ENCODE peak calls at places on chromosomes 11 and 22, in eight cellular contexts. One of them, this sample, is unnamed.

GRCh38 chr22:50399751-50400331 is 56.7 kb downstream of the PPP6R2 start:
- DNase-seq in fibroblast of the conjunctiva: no peak
- DNase-seq in GM12891: no peak
- DNase-seq in stimulated activated CD4-positive, alpha-beta T cell treated with anti-CD3 and anti-CD28 coated beads, Interleukin-1b, Interleukin-23, amount 100 ng/mL, for 24 hours: no peak
- DNase-seq in NCI-H2081: no peak
- DNase-seq in T-cell: peak
- DNase-seq in upper lobe of left lung: peak
- DNase-seq in NCI-H510A treated with DMSO at 0.1 percent for 48 hours: no peak
- DNase-seq in this sample: no peak

GRCh38 chr11:61919841-61920631 is 2.7 kb upstream of the RAB3IL1 start:
- DNase-seq in T-cell: no peak
- DNase-seq in GM12891: no peak
- DNase-seq in NCI-H2081: no peak
- DNase-seq in stimulated activated CD4-positive, alpha-beta T cell treated with anti-CD3 and anti-CD28 coated beads, Interleukin-1b, Interleukin-23, amount 100 ng/mL, for 24 hours: no peak
- DNase-seq in fibroblast of the conjunctiva: no peak
- DNase-seq in NCI-H510A treated with DMSO at 0.1 percent for 48 hours: no peak
- DNase-seq in upper lobe of left lung: no peak
- DNase-seq in this sample: no peak

GRCh38 chr11:31601635-31602282 is 92.2 kb downstream of the ELP4 start:
- DNase-seq in NCI-H510A treated with DMSO at 0.1 percent for 48 hours: no peak
- DNase-seq in GM12891: no peak
- DNase-seq in NCI-H2081: no peak
- DNase-seq in fibroblast of the conjunctiva: no peak
- DNase-seq in T-cell: no peak
- DNase-seq in stimulated activated CD4-positive, alpha-beta T cell treated with anti-CD3 and anti-CD28 coated beads, Interleukin-1b, Interleukin-23, amount 100 ng/mL, for 24 hours: no peak
- DNase-seq in upper lobe of left lung: no peak
- DNase-seq in this sample: no peak

GRCh38 chr11:15617126-15617525 is 502.4 kb downstream of the INSC start:
- DNase-seq in T-cell: no peak
- DNase-seq in NCI-H510A treated with DMSO at 0.1 percent for 48 hours: no peak
- DNase-seq in stimulated activated CD4-positive, alpha-beta T cell treated with anti-CD3 and anti-CD28 coated beads, Interleukin-1b, Interleukin-23, amount 100 ng/mL, for 24 hours: no peak
- DNase-seq in GM12891: no peak
- DNase-seq in fibroblast of the conjunctiva: no peak
- DNase-seq in NCI-H2081: no peak
- DNase-seq in upper lobe of left lung: no peak
- DNase-seq in this sample: no peak

GRCh38 chr11:47433991-47434786 is 8.0 kb upstream of the PSMC3 start:
- DNase-seq in NCI-H2081: no peak
- DNase-seq in stimulated activated CD4-positive, alpha-beta T cell treated with anti-CD3 and anti-CD28 coated beads, Interleukin-1b, Interleukin-23, amount 100 ng/mL, for 24 hours: no peak
- DNase-seq in GM12891: no peak
- DNase-seq in upper lobe of left lung: no peak
- DNase-seq in fibroblast of the conjunctiva: no peak
- DNase-seq in T-cell: no peak
- DNase-seq in NCI-H510A treated with DMSO at 0.1 percent for 48 hours: no peak
- DNase-seq in this sample: no peak

GRCh38 chr11:35614949-35615569 is 3.2 kb upstream of the FJX1 start:
- DNase-seq in T-cell: no peak
- DNase-seq in NCI-H2081: no peak
- DNase-seq in upper lobe of left lung: no peak
- DNase-seq in fibroblast of the conjunctiva: no peak
- DNase-seq in NCI-H510A treated with DMSO at 0.1 percent for 48 hours: no peak
- DNase-seq in stimulated activated CD4-positive, alpha-beta T cell treated with anti-CD3 and anti-CD28 coated beads, Interleukin-1b, Interleukin-23, amount 100 ng/mL, for 24 hours: no peak
- DNase-seq in GM12891: no peak
- DNase-seq in this sample: no peak

GRCh38 chr11:613369-613968 is 2.3 kb downstream of the IRF7 start:
- DNase-seq in GM12891: peak
- DNase-seq in NCI-H2081: peak
- DNase-seq in NCI-H510A treated with DMSO at 0.1 percent for 48 hours: peak
- DNase-seq in upper lobe of left lung: peak
- DNase-seq in stimulated activated CD4-positive, alpha-beta T cell treated with anti-CD3 and anti-CD28 coated beads, Interleukin-1b, Interleukin-23, amount 100 ng/mL, for 24 hours: peak
- DNase-seq in fibroblast of the conjunctiva: no peak
- DNase-seq in T-cell: peak
- DNase-seq in this sample: no peak

GRCh38 chr22:47127441-47127871 is 365.0 kb downstream of the TBC1D22A start:
- DNase-seq in NCI-H510A treated with DMSO at 0.1 percent for 48 hours: no peak
- DNase-seq in GM12891: no peak
- DNase-seq in fibroblast of the conjunctiva: no peak
- DNase-seq in NCI-H2081: no peak
- DNase-seq in upper lobe of left lung: no peak
- DNase-seq in stimulated activated CD4-positive, alpha-beta T cell treated with anti-CD3 and anti-CD28 coated beads, Interleukin-1b, Interleukin-23, amount 100 ng/mL, for 24 hours: no peak
- DNase-seq in T-cell: no peak
- DNase-seq in this sample: no peak

GRCh38 chr22:45094826-45095225 is 68.9 kb upstream of the NUP50 start:
- DNase-seq in upper lobe of left lung: no peak
- DNase-seq in GM12891: no peak
- DNase-seq in fibroblast of the conjunctiva: no peak
- DNase-seq in NCI-H2081: no peak
- DNase-seq in NCI-H510A treated with DMSO at 0.1 percent for 48 hours: no peak
- DNase-seq in T-cell: no peak
- DNase-seq in stimulated activated CD4-positive, alpha-beta T cell treated with anti-CD3 and anti-CD28 coated beads, Interleukin-1b, Interleukin-23, amount 100 ng/mL, for 24 hours: no peak
- DNase-seq in this sample: no peak

GRCh38 chr11:29634248-29634647 is 382.6 kb downstream of the KCNA4 start:
- DNase-seq in GM12891: no peak
- DNase-seq in upper lobe of left lung: no peak
- DNase-seq in NCI-H510A treated with DMSO at 0.1 percent for 48 hours: no peak
- DNase-seq in T-cell: no peak
- DNase-seq in stimulated activated CD4-positive, alpha-beta T cell treated with anti-CD3 and anti-CD28 coated beads, Interleukin-1b, Interleukin-23, amount 100 ng/mL, for 24 hours: no peak
- DNase-seq in fibroblast of the conjunctiva: no peak
- DNase-seq in NCI-H2081: no peak
- DNase-seq in this sample: no peak

GRCh38 chr11:19237813-19238212 is 2.9 kb downstream of the E2F8 start:
- DNase-seq in GM12891: no peak
- DNase-seq in fibroblast of the conjunctiva: no peak
- DNase-seq in T-cell: no peak
- DNase-seq in NCI-H510A treated with DMSO at 0.1 percent for 48 hours: no peak
- DNase-seq in upper lobe of left lung: no peak
- DNase-seq in NCI-H2081: no peak
- DNase-seq in stimulated activated CD4-positive, alpha-beta T cell treated with anti-CD3 and anti-CD28 coated beads, Interleukin-1b, Interleukin-23, amount 100 ng/mL, for 24 hours: no peak
- DNase-seq in this sample: no peak

GRCh38 chr22:39130892-39131855 is 21.3 kb downstream of the CBX7 start:
- DNase-seq in NCI-H510A treated with DMSO at 0.1 percent for 48 hours: no peak
- DNase-seq in fibroblast of the conjunctiva: no peak
- DNase-seq in T-cell: no peak
- DNase-seq in GM12891: no peak
- DNase-seq in upper lobe of left lung: peak
- DNase-seq in stimulated activated CD4-positive, alpha-beta T cell treated with anti-CD3 and anti-CD28 coated beads, Interleukin-1b, Interleukin-23, amount 100 ng/mL, for 24 hours: no peak
- DNase-seq in NCI-H2081: no peak
- DNase-seq in this sample: no peak

GRCh38 chr11:19422257-19422656 is 181.5 kb upstream of the E2F8 start:
- DNase-seq in NCI-H2081: no peak
- DNase-seq in upper lobe of left lung: no peak
- DNase-seq in stimulated activated CD4-positive, alpha-beta T cell treated with anti-CD3 and anti-CD28 coated beads, Interleukin-1b, Interleukin-23, amount 100 ng/mL, for 24 hours: no peak
- DNase-seq in GM12891: no peak
- DNase-seq in fibroblast of the conjunctiva: no peak
- DNase-seq in NCI-H510A treated with DMSO at 0.1 percent for 48 hours: no peak
- DNase-seq in T-cell: no peak
- DNase-seq in this sample: no peak

GRCh38 chr22:17828502-17829080 is 54.3 kb upstream of the BID start:
- DNase-seq in upper lobe of left lung: no peak
- DNase-seq in stimulated activated CD4-positive, alpha-beta T cell treated with anti-CD3 and anti-CD28 coated beads, Interleukin-1b, Interleukin-23, amount 100 ng/mL, for 24 hours: no peak
- DNase-seq in T-cell: no peak
- DNase-seq in GM12891: no peak
- DNase-seq in NCI-H2081: no peak
- DNase-seq in fibroblast of the conjunctiva: no peak
- DNase-seq in NCI-H510A treated with DMSO at 0.1 percent for 48 hours: no peak
- DNase-seq in this sample: no peak

GRCh38 chr11:61532136-61533038 is 23.8 kb downstream of the LRRC10B start:
- DNase-seq in fibroblast of the conjunctiva: no peak
- DNase-seq in stimulated activated CD4-positive, alpha-beta T cell treated with anti-CD3 and anti-CD28 coated beads, Interleukin-1b, Interleukin-23, amount 100 ng/mL, for 24 hours: no peak
- DNase-seq in NCI-H2081: no peak
- DNase-seq in T-cell: peak
- DNase-seq in upper lobe of left lung: no peak
- DNase-seq in GM12891: peak
- DNase-seq in NCI-H510A treated with DMSO at 0.1 percent for 48 hours: peak
- DNase-seq in this sample: no peak

GRCh38 chr11:76589945-76590630 is 80.5 kb downstream of the LRRC32 start:
- DNase-seq in upper lobe of left lung: no peak
- DNase-seq in NCI-H2081: no peak
- DNase-seq in T-cell: no peak
- DNase-seq in NCI-H510A treated with DMSO at 0.1 percent for 48 hours: no peak
- DNase-seq in stimulated activated CD4-positive, alpha-beta T cell treated with anti-CD3 and anti-CD28 coated beads, Interleukin-1b, Interleukin-23, amount 100 ng/mL, for 24 hours: no peak
- DNase-seq in GM12891: no peak
- DNase-seq in fibroblast of the conjunctiva: no peak
- DNase-seq in this sample: no peak

GRCh38 chr22:40202225-40202944 is 24.7 kb downstream of the TNRC6B start:
- DNase-seq in upper lobe of left lung: no peak
- DNase-seq in fibroblast of the conjunctiva: no peak
- DNase-seq in stimulated activated CD4-positive, alpha-beta T cell treated with anti-CD3 and anti-CD28 coated beads, Interleukin-1b, Interleukin-23, amount 100 ng/mL, for 24 hours: no peak
- DNase-seq in NCI-H2081: no peak
- DNase-seq in GM12891: no peak
- DNase-seq in T-cell: no peak
- DNase-seq in NCI-H510A treated with DMSO at 0.1 percent for 48 hours: peak
- DNase-seq in this sample: no peak

GRCh38 chr11:121421149-121421906 is 30.8 kb upstream of the SORL1 start:
- DNase-seq in upper lobe of left lung: no peak
- DNase-seq in stimulated activated CD4-positive, alpha-beta T cell treated with anti-CD3 and anti-CD28 coated beads, Interleukin-1b, Interleukin-23, amount 100 ng/mL, for 24 hours: no peak
- DNase-seq in T-cell: no peak
- DNase-seq in NCI-H2081: no peak
- DNase-seq in NCI-H510A treated with DMSO at 0.1 percent for 48 hours: no peak
- DNase-seq in GM12891: no peak
- DNase-seq in fibroblast of the conjunctiva: no peak
- DNase-seq in this sample: no peak

GRCh38 chr11:40686765-40687164 is 772.7 kb downstream of the LRRC4C start:
- DNase-seq in upper lobe of left lung: no peak
- DNase-seq in fibroblast of the conjunctiva: no peak
- DNase-seq in NCI-H2081: no peak
- DNase-seq in T-cell: no peak
- DNase-seq in NCI-H510A treated with DMSO at 0.1 percent for 48 hours: no peak
- DNase-seq in GM12891: no peak
- DNase-seq in stimulated activated CD4-positive, alpha-beta T cell treated with anti-CD3 and anti-CD28 coated beads, Interleukin-1b, Interleukin-23, amount 100 ng/mL, for 24 hours: no peak
- DNase-seq in this sample: no peak

GRCh38 chr11:119100960-119101349 is 698 bp downstream of the DPAGT1 start:
- DNase-seq in stimulated activated CD4-positive, alpha-beta T cell treated with anti-CD3 and anti-CD28 coated beads, Interleukin-1b, Interleukin-23, amount 100 ng/mL, for 24 hours: no peak
- DNase-seq in upper lobe of left lung: no peak
- DNase-seq in NCI-H2081: no peak
- DNase-seq in T-cell: no peak
- DNase-seq in GM12891: no peak
- DNase-seq in fibroblast of the conjunctiva: no peak
- DNase-seq in NCI-H510A treated with DMSO at 0.1 percent for 48 hours: peak
- DNase-seq in this sample: no peak

GRCh38 chr11:70853103-70853830 is 399.1 kb downstream of the SHANK2 start:
- DNase-seq in stimulated activated CD4-positive, alpha-beta T cell treated with anti-CD3 and anti-CD28 coated beads, Interleukin-1b, Interleukin-23, amount 100 ng/mL, for 24 hours: no peak
- DNase-seq in NCI-H510A treated with DMSO at 0.1 percent for 48 hours: no peak
- DNase-seq in NCI-H2081: no peak
- DNase-seq in upper lobe of left lung: peak
- DNase-seq in T-cell: no peak
- DNase-seq in fibroblast of the conjunctiva: no peak
- DNase-seq in GM12891: no peak
- DNase-seq in this sample: no peak

GRCh38 chr11:11706022-11706421 is 84.2 kb upstream of the GALNT18 start:
- DNase-seq in GM12891: no peak
- DNase-seq in NCI-H510A treated with DMSO at 0.1 percent for 48 hours: no peak
- DNase-seq in upper lobe of left lung: no peak
- DNase-seq in T-cell: no peak
- DNase-seq in NCI-H2081: no peak
- DNase-seq in fibroblast of the conjunctiva: no peak
- DNase-seq in stimulated activated CD4-positive, alpha-beta T cell treated with anti-CD3 and anti-CD28 coated beads, Interleukin-1b, Interleukin-23, amount 100 ng/mL, for 24 hours: no peak
- DNase-seq in this sample: no peak

GRCh38 chr11:6194065-6194581 is 4.9 kb upstream of the OR52W1 start:
- DNase-seq in NCI-H2081: no peak
- DNase-seq in NCI-H510A treated with DMSO at 0.1 percent for 48 hours: no peak
- DNase-seq in fibroblast of the conjunctiva: no peak
- DNase-seq in GM12891: no peak
- DNase-seq in T-cell: no peak
- DNase-seq in stimulated activated CD4-positive, alpha-beta T cell treated with anti-CD3 and anti-CD28 coated beads, Interleukin-1b, Interleukin-23, amount 100 ng/mL, for 24 hours: no peak
- DNase-seq in upper lobe of left lung: no peak
- DNase-seq in this sample: no peak

GRCh38 chr11:62245271-62245753 is 3.3 kb downstream of the SCGB1D2 start:
- DNase-seq in stimulated activated CD4-positive, alpha-beta T cell treated with anti-CD3 and anti-CD28 coated beads, Interleukin-1b, Interleukin-23, amount 100 ng/mL, for 24 hours: no peak
- DNase-seq in NCI-H2081: no peak
- DNase-seq in fibroblast of the conjunctiva: no peak
- DNase-seq in T-cell: no peak
- DNase-seq in NCI-H510A treated with DMSO at 0.1 percent for 48 hours: no peak
- DNase-seq in GM12891: no peak
- DNase-seq in upper lobe of left lung: no peak
- DNase-seq in this sample: no peak

GRCh38 chr11:73866095-73866579 is 10.5 kb downstream of the COA4 start:
- DNase-seq in NCI-H510A treated with DMSO at 0.1 percent for 48 hours: no peak
- DNase-seq in fibroblast of the conjunctiva: peak
- DNase-seq in upper lobe of left lung: no peak
- DNase-seq in GM12891: no peak
- DNase-seq in NCI-H2081: no peak
- DNase-seq in stimulated activated CD4-positive, alpha-beta T cell treated with anti-CD3 and anti-CD28 coated beads, Interleukin-1b, Interleukin-23, amount 100 ng/mL, for 24 hours: no peak
- DNase-seq in T-cell: no peak
- DNase-seq in this sample: no peak

GRCh38 chr11:85902353-85902752 is 47.2 kb downstream of the CCDC83 start:
- DNase-seq in T-cell: no peak
- DNase-seq in NCI-H510A treated with DMSO at 0.1 percent for 48 hours: no peak
- DNase-seq in fibroblast of the conjunctiva: no peak
- DNase-seq in stimulated activated CD4-positive, alpha-beta T cell treated with anti-CD3 and anti-CD28 coated beads, Interleukin-1b, Interleukin-23, amount 100 ng/mL, for 24 hours: no peak
- DNase-seq in GM12891: no peak
- DNase-seq in NCI-H2081: no peak
- DNase-seq in upper lobe of left lung: no peak
- DNase-seq in this sample: no peak

GRCh38 chr11:35165416-35166368 is 26.7 kb downstream of the CD44 start:
- DNase-seq in T-cell: peak
- DNase-seq in NCI-H2081: no peak
- DNase-seq in GM12891: peak
- DNase-seq in upper lobe of left lung: no peak
- DNase-seq in fibroblast of the conjunctiva: peak
- DNase-seq in NCI-H510A treated with DMSO at 0.1 percent for 48 hours: no peak
- DNase-seq in stimulated activated CD4-positive, alpha-beta T cell treated with anti-CD3 and anti-CD28 coated beads, Interleukin-1b, Interleukin-23, amount 100 ng/mL, for 24 hours: no peak
- DNase-seq in this sample: no peak

GRCh38 chr11:72446929-72447753 is 12.8 kb upstream of the CLPB start:
- DNase-seq in T-cell: no peak
- DNase-seq in GM12891: no peak
- DNase-seq in NCI-H510A treated with DMSO at 0.1 percent for 48 hours: peak
- DNase-seq in NCI-H2081: peak
- DNase-seq in fibroblast of the conjunctiva: peak
- DNase-seq in upper lobe of left lung: no peak
- DNase-seq in stimulated activated CD4-positive, alpha-beta T cell treated with anti-CD3 and anti-CD28 coated beads, Interleukin-1b, Interleukin-23, amount 100 ng/mL, for 24 hours: no peak
- DNase-seq in this sample: peak